ENCODE peak calls at places on chromosomes 7 and 10, in nine cellular contexts. T is GM10248; B is amniotic stem cell; H is posterior vena cava; A is Panc1; S is brain microvascular endothelial cell; N is activated naive CD8-positive, alpha-beta T cell treated with anti-CD3 and anti-CD28 coated beads, Interleukin-2, amount 50 U/mL, for 16 hours; U is suprapubic skin; O is T-helper 1 cell. J is an unnamed sample.

GRCh38 chr10:122464575-122464974 is 3.2 kb downstream of the HTRA1 start:
- DNase-seq in H (no peak), O (no peak), N (no peak), T (no peak), A (no peak), S (no peak), U (no peak), B (no peak), J (peak; percentile 46)

GRCh38 chr7:50641442-50642405 is 76.5 kb upstream of the DDC start:
- DNase-seq in B (no peak), N (no peak), O (no peak), T (no peak), H (peak; percentile 45), U (no peak), A (no peak), S (no peak), J (peak; percentile 33)

GRCh38 chr7:4479367-4480039 is 202.6 kb upstream of the FOXK1 start:
- DNase-seq in S (peak; percentile 63), A (peak; percentile 18), U (no peak), N (no peak), T (peak; percentile 18), H (peak; percentile 44), B (no peak), O (no peak), J (no peak)

GRCh38 chr7:138669364-138669763 is 31.8 kb downstream of the SVOPL start:
- DNase-seq in A (no peak), B (no peak), S (no peak), O (no peak), T (no peak), N (no peak), H (no peak), U (no peak), J (no peak)

GRCh38 chr7:30226593-30227268 is 57.7 kb upstream of the ZNRF2 start:
- DNase-seq in U (no peak), T (no peak), O (no peak), N (no peak), B (no peak), H (no peak), S (no peak), A (no peak), J (no peak)

GRCh38 chr10:15455456-15455855 is 84.4 kb upstream of the FAM171A1 start:
- DNase-seq in N (no peak), T (no peak), S (no peak), A (no peak), H (no peak), O (no peak), U (no peak), B (no peak), J (no peak)

GRCh38 chr10:87740232-87740631 is 77.8 kb downstream of the ATAD1 start:
- DNase-seq in B (peak; percentile 9), O (no peak), H (no peak), N (no peak), T (no peak), S (no peak), U (no peak), A (no peak), J (no peak)

GRCh38 chr7:74343281-74344127 is 54.3 kb downstream of the CLIP2 start:
- DNase-seq in A (peak; percentile 27), N (no peak), O (no peak), B (peak; percentile 6), H (no peak), T (no peak), S (peak; percentile 77), U (no peak), J (no peak)

GRCh38 chr7:147014596-147014995 is 898.0 kb downstream of the CNTNAP2 start:
- DNase-seq in O (no peak), T (no peak), H (no peak), A (no peak), U (no peak), N (no peak), S (no peak), B (no peak), J (no peak)

GRCh38 chr7:32116436-32116835 is 46.2 kb upstream of the PDE1C start:
- DNase-seq in A (no peak), B (no peak), U (no peak), H (no peak), S (no peak), O (no peak), T (no peak), N (no peak), J (no peak)